ENCODE peak calls at places on chromosomes 5 and 9, in ten cellular contexts. One of them, this sample, is unnamed.

GRCh38 chr5:75243510-75243909 is 6.8 kb upstream of the ANKRD31 start:
- DNase-seq in stimulated activated CD8-positive, alpha-beta memory T cell treated with anti-CD3 and anti-CD28 coated beads, Interleukin-15, amount 100 ng/mL, for 1 hour: no peak
- DNase-seq in stimulated activated CD4-positive, alpha-beta T cell treated with anti-CD3 and anti-CD28 coated beads, Interleukin-4, amount 100 ng/mL, for 1 hour: no peak
- DNase-seq in amniotic epithelial cell: no peak
- DNase-seq in IMR-90: no peak
- DNase-seq in glutamatergic neuron: no peak
- DNase-seq in neural crest cell: no peak
- DNase-seq in brain microvascular endothelial cell: no peak
- DNase-seq in stimulated activated naive CD4-positive, alpha-beta T cell: no peak
- DNase-seq in choroid plexus epithelial cell: no peak
- DNase-seq in this sample: no peak

GRCh38 chr9:114880276-114880891 is 50.0 kb downstream of the TNFSF8 start:
- DNase-seq in stimulated activated CD8-positive, alpha-beta memory T cell treated with anti-CD3 and anti-CD28 coated beads, Interleukin-15, amount 100 ng/mL, for 1 hour: no peak
- DNase-seq in stimulated activated CD4-positive, alpha-beta T cell treated with anti-CD3 and anti-CD28 coated beads, Interleukin-4, amount 100 ng/mL, for 1 hour: no peak
- DNase-seq in amniotic epithelial cell: peak
- DNase-seq in IMR-90: peak
- DNase-seq in glutamatergic neuron: no peak
- DNase-seq in neural crest cell: no peak
- DNase-seq in brain microvascular endothelial cell: no peak
- DNase-seq in stimulated activated naive CD4-positive, alpha-beta T cell: no peak
- DNase-seq in choroid plexus epithelial cell: peak
- DNase-seq in this sample: no peak

GRCh38 chr5:625516-625915 is 13.4 kb downstream of the CEP72 start:
- DNase-seq in stimulated activated CD8-positive, alpha-beta memory T cell treated with anti-CD3 and anti-CD28 coated beads, Interleukin-15, amount 100 ng/mL, for 1 hour: no peak
- DNase-seq in stimulated activated CD4-positive, alpha-beta T cell treated with anti-CD3 and anti-CD28 coated beads, Interleukin-4, amount 100 ng/mL, for 1 hour: no peak
- DNase-seq in amniotic epithelial cell: no peak
- DNase-seq in IMR-90: no peak
- DNase-seq in glutamatergic neuron: no peak
- DNase-seq in neural crest cell: no peak
- DNase-seq in brain microvascular endothelial cell: no peak
- DNase-seq in stimulated activated naive CD4-positive, alpha-beta T cell: no peak
- DNase-seq in choroid plexus epithelial cell: no peak
- DNase-seq in this sample: no peak

GRCh38 chr5:33105521-33105941 is 335.2 kb upstream of the TARS1 start:
- DNase-seq in stimulated activated CD8-positive, alpha-beta memory T cell treated with anti-CD3 and anti-CD28 coated beads, Interleukin-15, amount 100 ng/mL, for 1 hour: no peak
- DNase-seq in stimulated activated CD4-positive, alpha-beta T cell treated with anti-CD3 and anti-CD28 coated beads, Interleukin-4, amount 100 ng/mL, for 1 hour: no peak
- DNase-seq in amniotic epithelial cell: peak
- DNase-seq in IMR-90: peak
- DNase-seq in glutamatergic neuron: no peak
- DNase-seq in neural crest cell: no peak
- DNase-seq in brain microvascular endothelial cell: peak
- DNase-seq in stimulated activated naive CD4-positive, alpha-beta T cell: no peak
- DNase-seq in choroid plexus epithelial cell: peak
- DNase-seq in this sample: peak

GRCh38 chr5:19855031-19855430 is 133.0 kb downstream of the CDH18 start:
- DNase-seq in stimulated activated CD8-positive, alpha-beta memory T cell treated with anti-CD3 and anti-CD28 coated beads, Interleukin-15, amount 100 ng/mL, for 1 hour: no peak
- DNase-seq in stimulated activated CD4-positive, alpha-beta T cell treated with anti-CD3 and anti-CD28 coated beads, Interleukin-4, amount 100 ng/mL, for 1 hour: no peak
- DNase-seq in amniotic epithelial cell: peak
- DNase-seq in IMR-90: peak
- DNase-seq in glutamatergic neuron: no peak
- DNase-seq in neural crest cell: no peak
- DNase-seq in brain microvascular endothelial cell: no peak
- DNase-seq in stimulated activated naive CD4-positive, alpha-beta T cell: no peak
- DNase-seq in choroid plexus epithelial cell: no peak
- DNase-seq in this sample: no peak

GRCh38 chr5:83256091-83256775 is 178.9 kb downstream of the XRCC4 start:
- DNase-seq in stimulated activated CD8-positive, alpha-beta memory T cell treated with anti-CD3 and anti-CD28 coated beads, Interleukin-15, amount 100 ng/mL, for 1 hour: no peak
- DNase-seq in stimulated activated CD4-positive, alpha-beta T cell treated with anti-CD3 and anti-CD28 coated beads, Interleukin-4, amount 100 ng/mL, for 1 hour: no peak
- DNase-seq in amniotic epithelial cell: peak
- DNase-seq in IMR-90: peak
- DNase-seq in glutamatergic neuron: no peak
- DNase-seq in neural crest cell: no peak
- DNase-seq in brain microvascular endothelial cell: no peak
- DNase-seq in stimulated activated naive CD4-positive, alpha-beta T cell: no peak
- DNase-seq in choroid plexus epithelial cell: peak
- DNase-seq in this sample: no peak

GRCh38 chr5:16932401-16932800 is 3.7 kb downstream of the MYO10 start:
- DNase-seq in stimulated activated CD8-positive, alpha-beta memory T cell treated with anti-CD3 and anti-CD28 coated beads, Interleukin-15, amount 100 ng/mL, for 1 hour: no peak
- DNase-seq in stimulated activated CD4-positive, alpha-beta T cell treated with anti-CD3 and anti-CD28 coated beads, Interleukin-4, amount 100 ng/mL, for 1 hour: no peak
- DNase-seq in amniotic epithelial cell: no peak
- DNase-seq in IMR-90: no peak
- DNase-seq in glutamatergic neuron: no peak
- DNase-seq in neural crest cell: no peak
- DNase-seq in brain microvascular endothelial cell: no peak
- DNase-seq in stimulated activated naive CD4-positive, alpha-beta T cell: no peak
- DNase-seq in choroid plexus epithelial cell: no peak
- DNase-seq in this sample: no peak

GRCh38 chr5:15598294-15598902 is 98.4 kb downstream of the FBXL7 start:
- DNase-seq in stimulated activated CD8-positive, alpha-beta memory T cell treated with anti-CD3 and anti-CD28 coated beads, Interleukin-15, amount 100 ng/mL, for 1 hour: no peak
- DNase-seq in stimulated activated CD4-positive, alpha-beta T cell treated with anti-CD3 and anti-CD28 coated beads, Interleukin-4, amount 100 ng/mL, for 1 hour: no peak
- DNase-seq in amniotic epithelial cell: no peak
- DNase-seq in IMR-90: no peak
- DNase-seq in glutamatergic neuron: no peak
- DNase-seq in neural crest cell: peak
- DNase-seq in brain microvascular endothelial cell: no peak
- DNase-seq in stimulated activated naive CD4-positive, alpha-beta T cell: no peak
- DNase-seq in choroid plexus epithelial cell: peak
- DNase-seq in this sample: no peak

GRCh38 chr9:4193391-4193790 is 106.5 kb downstream of the GLIS3 start:
- DNase-seq in stimulated activated CD8-positive, alpha-beta memory T cell treated with anti-CD3 and anti-CD28 coated beads, Interleukin-15, amount 100 ng/mL, for 1 hour: no peak
- DNase-seq in stimulated activated CD4-positive, alpha-beta T cell treated with anti-CD3 and anti-CD28 coated beads, Interleukin-4, amount 100 ng/mL, for 1 hour: no peak
- DNase-seq in amniotic epithelial cell: no peak
- DNase-seq in IMR-90: no peak
- DNase-seq in glutamatergic neuron: no peak
- DNase-seq in neural crest cell: no peak
- DNase-seq in brain microvascular endothelial cell: no peak
- DNase-seq in stimulated activated naive CD4-positive, alpha-beta T cell: no peak
- DNase-seq in choroid plexus epithelial cell: peak
- DNase-seq in this sample: no peak

GRCh38 chr9:135744333-135745070 is 42.5 kb downstream of the KCNT1 start:
- DNase-seq in stimulated activated CD8-positive, alpha-beta memory T cell treated with anti-CD3 and anti-CD28 coated beads, Interleukin-15, amount 100 ng/mL, for 1 hour: no peak
- DNase-seq in stimulated activated CD4-positive, alpha-beta T cell treated with anti-CD3 and anti-CD28 coated beads, Interleukin-4, amount 100 ng/mL, for 1 hour: no peak
- DNase-seq in amniotic epithelial cell: no peak
- DNase-seq in IMR-90: no peak
- DNase-seq in glutamatergic neuron: no peak
- DNase-seq in neural crest cell: no peak
- DNase-seq in brain microvascular endothelial cell: no peak
- DNase-seq in stimulated activated naive CD4-positive, alpha-beta T cell: no peak
- DNase-seq in choroid plexus epithelial cell: no peak
- DNase-seq in this sample: no peak

GRCh38 chr5:179796877-179797608 is 3.3 kb downstream of the LTC4S start:
- DNase-seq in stimulated activated CD8-positive, alpha-beta memory T cell treated with anti-CD3 and anti-CD28 coated beads, Interleukin-15, amount 100 ng/mL, for 1 hour: no peak
- DNase-seq in stimulated activated CD4-positive, alpha-beta T cell treated with anti-CD3 and anti-CD28 coated beads, Interleukin-4, amount 100 ng/mL, for 1 hour: no peak
- DNase-seq in amniotic epithelial cell: no peak
- DNase-seq in IMR-90: no peak
- DNase-seq in glutamatergic neuron: no peak
- DNase-seq in neural crest cell: no peak
- DNase-seq in brain microvascular endothelial cell: no peak
- DNase-seq in stimulated activated naive CD4-positive, alpha-beta T cell: no peak
- DNase-seq in choroid plexus epithelial cell: no peak
- DNase-seq in this sample: no peak

GRCh38 chr9:90065001-90065400 is 460.2 kb downstream of the GADD45G start:
- DNase-seq in stimulated activated CD8-positive, alpha-beta memory T cell treated with anti-CD3 and anti-CD28 coated beads, Interleukin-15, amount 100 ng/mL, for 1 hour: no peak
- DNase-seq in stimulated activated CD4-positive, alpha-beta T cell treated with anti-CD3 and anti-CD28 coated beads, Interleukin-4, amount 100 ng/mL, for 1 hour: no peak
- DNase-seq in amniotic epithelial cell: no peak
- DNase-seq in IMR-90: no peak
- DNase-seq in glutamatergic neuron: no peak
- DNase-seq in neural crest cell: no peak
- DNase-seq in brain microvascular endothelial cell: no peak
- DNase-seq in stimulated activated naive CD4-positive, alpha-beta T cell: no peak
- DNase-seq in choroid plexus epithelial cell: no peak
- DNase-seq in this sample: no peak

This sample was measured in HFF-Myc.